ENCODE peak calls at places on chromosomes 5 and 9, in six cellular contexts. One of them, this sample, is unnamed.

GRCh38 chr5:158026248-158027031 is 167.5 kb upstream of the CLINT1 start:
- DNase-seq in cardiac fibroblast: peak; percentile 16
- DNase-seq in mesothelial cell of epicardium: no peak
- DNase-seq in heart right ventricle: no peak
- DNase-seq in NCI-H1105: no peak
- DNase-seq in mucosa of descending colon: no peak
- DNase-seq in this sample: no peak

GRCh38 chr5:137486707-137487106 is 12.4 kb downstream of the SPOCK1 start:
- DNase-seq in cardiac fibroblast: peak; percentile 97
- DNase-seq in mesothelial cell of epicardium: no peak
- DNase-seq in heart right ventricle: peak; percentile 16
- DNase-seq in NCI-H1105: no peak
- DNase-seq in mucosa of descending colon: no peak
- DNase-seq in this sample: no peak

GRCh38 chr9:126160067-126160853 is 166.4 kb upstream of the MVB12B start:
- DNase-seq in cardiac fibroblast: no peak
- DNase-seq in mesothelial cell of epicardium: no peak
- DNase-seq in heart right ventricle: no peak
- DNase-seq in NCI-H1105: no peak
- DNase-seq in mucosa of descending colon: no peak
- DNase-seq in this sample: no peak

GRCh38 chr5:172906436-172906835 is 52.8 kb upstream of the RPL26L1 start:
- DNase-seq in cardiac fibroblast: peak; percentile 75
- DNase-seq in mesothelial cell of epicardium: no peak
- DNase-seq in heart right ventricle: no peak
- DNase-seq in NCI-H1105: no peak
- DNase-seq in mucosa of descending colon: no peak
- DNase-seq in this sample: no peak

GRCh38 chr9:98342103-98342818 is 86.8 kb upstream of the TBC1D2 start:
- DNase-seq in cardiac fibroblast: no peak
- DNase-seq in mesothelial cell of epicardium: no peak
- DNase-seq in heart right ventricle: no peak
- DNase-seq in NCI-H1105: no peak
- DNase-seq in mucosa of descending colon: no peak
- DNase-seq in this sample: no peak

GRCh38 chr5:73031839-73032238 is 76.0 kb downstream of the FCHO2 start:
- DNase-seq in cardiac fibroblast: peak; percentile 92
- DNase-seq in mesothelial cell of epicardium: no peak
- DNase-seq in heart right ventricle: peak; percentile 21
- DNase-seq in NCI-H1105: peak; percentile 42
- DNase-seq in mucosa of descending colon: no peak
- DNase-seq in this sample: peak; percentile 35

GRCh38 chr5:170857066-170857465 is 4.8 kb upstream of the RANBP17 start:
- DNase-seq in cardiac fibroblast: no peak
- DNase-seq in mesothelial cell of epicardium: no peak
- DNase-seq in heart right ventricle: no peak
- DNase-seq in NCI-H1105: no peak
- DNase-seq in mucosa of descending colon: no peak
- DNase-seq in this sample: no peak

GRCh38 chr9:35051069-35051967 is 21.1 kb downstream of the VCP start:
- DNase-seq in cardiac fibroblast: peak; percentile 66
- DNase-seq in mesothelial cell of epicardium: no peak
- DNase-seq in heart right ventricle: no peak
- DNase-seq in NCI-H1105: peak; percentile 19
- DNase-seq in mucosa of descending colon: no peak
- DNase-seq in this sample: no peak

GRCh38 chr9:105187781-105188180 is 56.7 kb upstream of the SLC44A1 start:
- DNase-seq in cardiac fibroblast: peak; percentile 93
- DNase-seq in mesothelial cell of epicardium: no peak
- DNase-seq in heart right ventricle: no peak
- DNase-seq in NCI-H1105: no peak
- DNase-seq in mucosa of descending colon: no peak
- DNase-seq in this sample: no peak

GRCh38 chr5:158392753-158393152 is 533.8 kb upstream of the CLINT1 start:
- DNase-seq in cardiac fibroblast: no peak
- DNase-seq in mesothelial cell of epicardium: no peak
- DNase-seq in heart right ventricle: no peak
- DNase-seq in NCI-H1105: no peak
- DNase-seq in mucosa of descending colon: no peak
- DNase-seq in this sample: no peak

GRCh38 chr9:114551750-114552685 is 35.6 kb upstream of the ATP6V1G1 start:
- DNase-seq in cardiac fibroblast: peak; percentile 99
- DNase-seq in mesothelial cell of epicardium: no peak
- DNase-seq in heart right ventricle: no peak
- DNase-seq in NCI-H1105: no peak
- DNase-seq in mucosa of descending colon: no peak
- DNase-seq in this sample: no peak

GRCh38 chr5:145718956-145719355 is 116.2 kb downstream of the PRELID2 start:
- DNase-seq in cardiac fibroblast: peak; percentile 52
- DNase-seq in mesothelial cell of epicardium: no peak
- DNase-seq in heart right ventricle: no peak
- DNase-seq in NCI-H1105: no peak
- DNase-seq in mucosa of descending colon: no peak
- DNase-seq in this sample: no peak

GRCh38 chr9:108142504-108143201 is 653.1 kb upstream of the KLF4 start:
- DNase-seq in cardiac fibroblast: peak; percentile 83
- DNase-seq in mesothelial cell of epicardium: no peak
- DNase-seq in heart right ventricle: peak; percentile 76
- DNase-seq in NCI-H1105: no peak
- DNase-seq in mucosa of descending colon: peak; percentile 88
- DNase-seq in this sample: no peak

GRCh38 chr9:127305450-127306226 is 41.1 kb downstream of the GARNL3 start:
- DNase-seq in cardiac fibroblast: no peak
- DNase-seq in mesothelial cell of epicardium: no peak
- DNase-seq in heart right ventricle: no peak
- DNase-seq in NCI-H1105: no peak
- DNase-seq in mucosa of descending colon: no peak
- DNase-seq in this sample: no peak

GRCh38 chr9:80698725-80699124 is 990.6 kb downstream of the TLE1 start:
- DNase-seq in cardiac fibroblast: peak; percentile 14
- DNase-seq in mesothelial cell of epicardium: no peak
- DNase-seq in heart right ventricle: no peak
- DNase-seq in NCI-H1105: no peak
- DNase-seq in mucosa of descending colon: no peak
- DNase-seq in this sample: no peak

GRCh38 chr5:1644810-1645571 is 121.2 kb upstream of the LPCAT1 start:
- DNase-seq in cardiac fibroblast: peak; percentile 90
- DNase-seq in mesothelial cell of epicardium: peak; percentile 62
- DNase-seq in heart right ventricle: peak; percentile 85
- DNase-seq in NCI-H1105: peak; percentile 85
- DNase-seq in mucosa of descending colon: peak; percentile 80
- DNase-seq in this sample: no peak

GRCh38 chr9:126618200-126618589 is 4.5 kb downstream of the LMX1B start:
- DNase-seq in cardiac fibroblast: no peak
- DNase-seq in mesothelial cell of epicardium: no peak
- DNase-seq in heart right ventricle: no peak
- DNase-seq in NCI-H1105: no peak
- DNase-seq in mucosa of descending colon: no peak
- DNase-seq in this sample: no peak

GRCh38 chr5:115298811-115299210 is 2.4 kb upstream of the CCDC112 start:
- DNase-seq in cardiac fibroblast: no peak
- DNase-seq in mesothelial cell of epicardium: no peak
- DNase-seq in heart right ventricle: no peak
- DNase-seq in NCI-H1105: no peak
- DNase-seq in mucosa of descending colon: no peak
- DNase-seq in this sample: no peak

GRCh38 chr5:66242050-66242449 is 98.0 kb downstream of the SREK1 start:
- DNase-seq in cardiac fibroblast: peak; percentile 33
- DNase-seq in mesothelial cell of epicardium: no peak
- DNase-seq in heart right ventricle: no peak
- DNase-seq in NCI-H1105: no peak
- DNase-seq in mucosa of descending colon: no peak
- DNase-seq in this sample: no peak

GRCh38 chr5:74864823-74865222 is 1.4 kb downstream of the FAM169A start:
- DNase-seq in cardiac fibroblast: peak; percentile 8
- DNase-seq in mesothelial cell of epicardium: no peak
- DNase-seq in heart right ventricle: no peak
- DNase-seq in NCI-H1105: no peak
- DNase-seq in mucosa of descending colon: no peak
- DNase-seq in this sample: no peak

GRCh38 chr9:15485836-15486678 is 24.7 kb downstream of the PSIP1 start:
- DNase-seq in cardiac fibroblast: peak; percentile 54
- DNase-seq in mesothelial cell of epicardium: no peak
- DNase-seq in heart right ventricle: no peak
- DNase-seq in NCI-H1105: peak; percentile 25
- DNase-seq in mucosa of descending colon: no peak
- DNase-seq in this sample: no peak

GRCh38 chr5:13985736-13986418 is 41.4 kb upstream of the DNAH5 start:
- DNase-seq in cardiac fibroblast: peak; percentile 94
- DNase-seq in mesothelial cell of epicardium: no peak
- DNase-seq in heart right ventricle: no peak
- DNase-seq in NCI-H1105: no peak
- DNase-seq in mucosa of descending colon: no peak
- DNase-seq in this sample: no peak

GRCh38 chr5:119582987-119583386 is 46.4 kb upstream of the FAM170A start:
- DNase-seq in cardiac fibroblast: no peak
- DNase-seq in mesothelial cell of epicardium: no peak
- DNase-seq in heart right ventricle: no peak
- DNase-seq in NCI-H1105: no peak
- DNase-seq in mucosa of descending colon: no peak
- DNase-seq in this sample: no peak

GRCh38 chr9:73239868-73240267 is 88.2 kb downstream of the ANXA1 start:
- DNase-seq in cardiac fibroblast: no peak
- DNase-seq in mesothelial cell of epicardium: no peak
- DNase-seq in heart right ventricle: no peak
- DNase-seq in NCI-H1105: no peak
- DNase-seq in mucosa of descending colon: no peak
- DNase-seq in this sample: no peak

GRCh38 chr9:34644766-34645314 is 1.6 kb upstream of the GALT start:
- DNase-seq in cardiac fibroblast: no peak
- DNase-seq in mesothelial cell of epicardium: no peak
- DNase-seq in heart right ventricle: no peak
- DNase-seq in NCI-H1105: no peak
- DNase-seq in mucosa of descending colon: no peak
- DNase-seq in this sample: no peak

GRCh38 chr9:93077367-93077766 is 18.6 kb upstream of the CARD19 start:
- DNase-seq in cardiac fibroblast: no peak
- DNase-seq in mesothelial cell of epicardium: no peak
- DNase-seq in heart right ventricle: no peak
- DNase-seq in NCI-H1105: no peak
- DNase-seq in mucosa of descending colon: no peak
- DNase-seq in this sample: no peak

GRCh38 chr9:120925535-120926396 is 830 bp downstream of the TRAF1 start:
- DNase-seq in cardiac fibroblast: peak; percentile 94
- DNase-seq in mesothelial cell of epicardium: no peak
- DNase-seq in heart right ventricle: no peak
- DNase-seq in NCI-H1105: no peak
- DNase-seq in mucosa of descending colon: no peak
- DNase-seq in this sample: no peak

GRCh38 chr9:98057095-98057799 is 715 bp downstream of the NANS start:
- DNase-seq in cardiac fibroblast: peak; percentile 18
- DNase-seq in mesothelial cell of epicardium: no peak
- DNase-seq in heart right ventricle: no peak
- DNase-seq in NCI-H1105: no peak
- DNase-seq in mucosa of descending colon: no peak
- DNase-seq in this sample: no peak

This sample was measured in NCI-H510A.